ENCODE peak calls at places on chromosomes 1 and 21, in six cellular contexts. A, C, S, E, V and Q are unnamed samples.

GRCh38 chr1:160726114-160726497 is 12.9 kb upstream of the SLAMF7 start:
- DNase-seq in A (no peak), C (no peak), S (no peak), E (peak), V (peak), Q (no peak)

GRCh38 chr1:44239961-44240371 is 26.7 kb downstream of the DMAP1 start:
- DNase-seq in A (no peak), C (no peak), S (no peak), E (no peak), V (peak), Q (no peak)

GRCh38 chr1:78673120-78673519 is 23.5 kb downstream of the IFI44 start:
- DNase-seq in A (no peak), C (no peak), S (no peak), E (no peak), V (no peak), Q (peak)

GRCh38 chr1:99685516-99686180 is 39.7 kb downstream of the PALMD start:
- DNase-seq in A (peak), C (peak), S (peak), E (peak), V (peak), Q (peak)

GRCh38 chr1:72623299-72623708 is 341.0 kb upstream of the NEGR1 start:
- DNase-seq in A (peak), C (peak), S (peak), E (peak), V (peak), Q (peak)

GRCh38 chr1:175893192-175893591 is 149.8 kb upstream of the TNR start:
- DNase-seq in A (peak), C (no peak), S (no peak), E (no peak), V (no peak), Q (no peak)

GRCh38 chr1:209537336-209538114 is 46.0 kb upstream of the CAMK1G start:
- DNase-seq in A (no peak), C (no peak), S (peak), E (no peak), V (no peak), Q (no peak)

GRCh38 chr1:119286587-119287181 is 81.9 kb upstream of the HAO2 start:
- DNase-seq in A (peak), C (peak), S (peak), E (peak), V (peak), Q (peak)

GRCh38 chr1:19504796-19505693 is 19.7 kb upstream of the CAPZB start:
- DNase-seq in A (peak), C (no peak), S (peak), E (peak), V (peak), Q (no peak)

GRCh38 chr1:204384636-204385354 is 25.1 kb upstream of the PLEKHA6 start:
- DNase-seq in A (peak), C (no peak), S (peak), E (peak), V (peak), Q (no peak)

GRCh38 chr1:228836954-228837481 is 101.7 kb downstream of the RHOU start:
- DNase-seq in A (no peak), C (no peak), S (no peak), E (no peak), V (no peak), Q (no peak)

GRCh38 chr1:25520446-25521061 is 22.9 kb upstream of the LDLRAP1 start:
- DNase-seq in A (peak), C (peak), S (peak), E (peak), V (peak), Q (peak)

GRCh38 chr1:225418059-225418458 is 9.8 kb downstream of the LBR start:
- DNase-seq in A (no peak), C (no peak), S (no peak), E (no peak), V (no peak), Q (no peak)

GRCh38 chr1:172109357-172109756 is 268.1 kb downstream of the DNM3 start:
- DNase-seq in A (peak), C (no peak), S (no peak), E (peak), V (peak), Q (no peak)

GRCh38 chr1:223844962-223845809 is 561 bp downstream of the TP53BP2 start:
- DNase-seq in A (peak), C (peak), S (peak), E (peak), V (peak), Q (peak)

GRCh38 chr1:39959651-39960333 is 4.8 kb downstream of the MFSD2A start:
- DNase-seq in A (no peak), C (no peak), S (no peak), E (no peak), V (no peak), Q (no peak)

GRCh38 chr1:19011832-19012231 is 55.4 kb upstream of the IFFO2 start:
- DNase-seq in A (no peak), C (no peak), S (no peak), E (peak), V (no peak), Q (no peak)

GRCh38 chr1:88695781-88696180 is 11.7 kb downstream of the PKN2 start:
- DNase-seq in A (peak), C (no peak), S (peak), E (peak), V (no peak), Q (no peak)

GRCh38 chr1:207815466-207815865 is 63.6 kb downstream of the CD46 start:
- DNase-seq in A (no peak), C (no peak), S (no peak), E (no peak), V (no peak), Q (no peak)

GRCh38 chr1:201766117-201766863 is 62.7 kb upstream of the IPO9 start:
- DNase-seq in A (peak), C (no peak), S (peak), E (peak), V (peak), Q (no peak)

GRCh38 chr1:212782422-212783154 is 9.0 kb downstream of the NSL1 start:
- DNase-seq in A (peak), C (no peak), S (peak), E (peak), V (peak), Q (no peak)

GRCh38 chr1:114428083-114428754 is 82.8 kb downstream of the TRIM33 start:
- DNase-seq in A (peak), C (no peak), S (no peak), E (peak), V (peak), Q (no peak)

GRCh38 chr1:3577300-3577699 is 34.0 kb downstream of the MEGF6 start:
- DNase-seq in A (peak), C (no peak), S (peak), E (no peak), V (peak), Q (no peak)

GRCh38 chr1:61053712-61054608 is 28.4 kb upstream of the NFIA start:
- DNase-seq in A (no peak), C (no peak), S (no peak), E (no peak), V (peak), Q (no peak)

GRCh38 chr1:151372411-151372934 is at the start of gene SELENBP1:
- DNase-seq in A (peak), C (peak), S (peak), E (peak), V (peak), Q (peak)

GRCh38 chr1:109639841-109640184 is 16.1 kb upstream of the GSTM4 start:
- DNase-seq in A (no peak), C (no peak), S (no peak), E (no peak), V (no peak), Q (no peak)

GRCh38 chr1:248047008-248047407 is 372 bp downstream of the OR2L3 start:
- DNase-seq in A (no peak), C (no peak), S (no peak), E (no peak), V (no peak), Q (no peak)

GRCh38 chr1:235646463-235646862 is 3.1 kb downstream of the GNG4 start:
- DNase-seq in A (no peak), C (no peak), S (no peak), E (no peak), V (no peak), Q (no peak)

GRCh38 chr1:229336345-229336744 is 6.5 kb downstream of the CCSAP start:
- DNase-seq in A (no peak), C (no peak), S (no peak), E (no peak), V (no peak), Q (no peak)

GRCh38 chr1:222104661-222105392 is 362.9 kb upstream of the DUSP10 start:
- DNase-seq in A (peak), C (no peak), S (no peak), E (no peak), V (no peak), Q (no peak)

GRCh38 chr1:2791027-2791760 is 10.3 kb downstream of the TTC34 start:
- DNase-seq in A (no peak), C (no peak), S (no peak), E (no peak), V (no peak), Q (no peak)

GRCh38 chr1:20936216-20936615 is 149.1 kb upstream of the HP1BP3 start:
- DNase-seq in A (peak), C (no peak), S (no peak), E (no peak), V (no peak), Q (no peak)

GRCh38 chr21:34086887-34087306 is 13.5 kb downstream of the MRPS6 start:
- DNase-seq in A (no peak), C (no peak), S (no peak), E (no peak), V (no peak), Q (no peak)

GRCh38 chr1:54493608-54494007 is 54.4 kb upstream of the ACOT11 start:
- DNase-seq in A (no peak), C (no peak), S (peak), E (peak), V (peak), Q (no peak)

GRCh38 chr21:35563885-35564451 is 496.4 kb downstream of the SETD4 start:
- DNase-seq in A (peak), C (no peak), S (no peak), E (peak), V (peak), Q (no peak)